ENCODE peak calls at places on chromosomes 11 and 22, in eight cellular contexts. V, B, T, S, X, H, M and R are unnamed samples.

GRCh38 chr11:73287400-73288101 is 15.4 kb downstream of the P2RY6 start:
- DNase-seq in V (no peak), B (no peak), T (no peak), S (no peak), X (no peak), H (no peak), M (no peak), R (no peak)

GRCh38 chr22:20956258-20957117 is 10.6 kb upstream of the AIFM3 start:
- DNase-seq in V (no peak), B (peak), T (no peak), S (peak), X (peak), H (peak), M (peak), R (no peak)

GRCh38 chr11:107696140-107696539 is 15.7 kb downstream of the SLN start:
- DNase-seq in V (peak), B (no peak), T (no peak), S (no peak), X (no peak), H (no peak), M (peak), R (no peak)

GRCh38 chr22:48089601-48090331 is 1327.3 kb downstream of the TBC1D22A start:
- DNase-seq in V (peak), B (peak), T (no peak), S (peak), X (no peak), H (peak), M (no peak), R (peak)

GRCh38 chr22:43600265-43600664 is 188.5 kb downstream of the MPPED1 start:
- DNase-seq in V (no peak), B (no peak), T (no peak), S (no peak), X (peak), H (peak), M (no peak), R (no peak)

GRCh38 chr11:10777806-10778205 is 26.8 kb downstream of the CTR9 start:
- DNase-seq in V (peak), B (no peak), T (no peak), S (no peak), X (no peak), H (no peak), M (peak), R (no peak)

GRCh38 chr11:20088368-20089260 is 71.7 kb downstream of the DBX1 start:
- DNase-seq in V (no peak), B (no peak), T (no peak), S (no peak), X (no peak), H (peak), M (peak), R (no peak)

GRCh38 chr11:70067591-70068341 is 10.4 kb upstream of the ANO1 start:
- DNase-seq in V (no peak), B (peak), T (no peak), S (no peak), X (peak), H (peak), M (no peak), R (no peak)

GRCh38 chr11:76686261-76687079 is 15.9 kb upstream of the LRRC32 start:
- DNase-seq in V (no peak), B (no peak), T (no peak), S (no peak), X (peak), H (peak), M (no peak), R (no peak)

GRCh38 chr11:65436412-65437032 is 13.9 kb downstream of the NEAT1 start:
- DNase-seq in V (peak), B (peak), T (peak), S (no peak), X (no peak), H (no peak), M (peak), R (no peak)

GRCh38 chr22:49930128-49930527 is 11.7 kb downstream of the CRELD2 start:
- DNase-seq in V (no peak), B (no peak), T (no peak), S (no peak), X (no peak), H (no peak), M (no peak), R (no peak)

GRCh38 chr22:49929553-49929979 is 11.1 kb downstream of the CRELD2 start:
- DNase-seq in V (peak), B (peak), T (peak), S (peak), X (peak), H (peak), M (peak), R (peak)

GRCh38 chr22:49928571-49929552 is 10.4 kb downstream of the CRELD2 start:
- DNase-seq in V (no peak), B (no peak), T (no peak), S (peak), X (no peak), H (no peak), M (no peak), R (no peak)

GRCh38 chr22:49931863-49932262 is 13.4 kb downstream of the CRELD2 start:
- DNase-seq in V (no peak), B (no peak), T (no peak), S (no peak), X (no peak), H (no peak), M (no peak), R (no peak)

DNA sequence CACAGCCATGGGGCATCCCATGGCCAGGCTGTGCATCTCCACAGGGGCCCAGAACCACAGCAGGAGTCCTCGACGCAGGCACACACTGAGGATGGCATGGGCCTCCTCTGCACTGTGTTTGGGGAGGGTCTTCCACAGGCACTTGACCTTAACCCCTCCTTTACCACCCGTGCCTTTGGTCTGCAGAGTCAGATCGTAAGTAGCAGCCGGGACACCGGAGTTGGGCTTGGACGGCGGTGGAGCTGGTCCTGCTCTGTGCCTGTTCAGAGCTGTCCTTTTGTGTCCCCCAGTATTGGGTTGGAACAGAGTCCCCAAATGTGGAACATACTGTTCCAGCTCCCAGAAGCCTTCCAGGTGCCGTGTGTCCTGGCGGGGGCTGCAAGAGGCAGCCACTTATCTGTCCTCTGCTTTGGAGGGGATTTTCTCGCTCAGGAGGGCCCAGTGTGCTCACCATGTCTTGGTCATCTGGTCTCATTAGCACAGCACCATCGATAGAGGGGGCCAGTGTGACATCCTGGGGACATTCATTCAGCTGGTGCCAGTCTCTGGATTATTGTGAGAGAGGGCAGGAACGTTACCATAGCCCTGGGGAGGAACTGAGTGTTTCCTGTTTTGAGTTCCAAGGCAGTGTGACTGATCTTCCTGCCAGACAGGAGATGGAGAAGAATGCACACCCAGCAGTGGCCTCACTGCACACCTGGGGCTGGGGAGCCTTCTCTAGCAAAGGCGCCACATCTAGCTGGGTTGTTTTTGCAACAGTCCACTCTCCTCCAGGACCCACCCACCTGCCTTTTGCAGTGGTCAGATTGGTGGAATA is 12.4 kb downstream of the CRELD2 start:
- DNase-seq in V (peak), B (peak), T (peak), S (peak), X (peak), H (peak), M (peak), R (no peak)
- TF ChIP-seq CTCF in V (peak), B (peak), T (peak), S (peak), X (peak), H (peak), M (peak), R (peak)

GRCh38 chr11:86418929-86419328 is 44.2 kb downstream of the CCDC81 start:
- DNase-seq in V (peak), B (no peak), T (no peak), S (no peak), X (no peak), H (no peak), M (peak), R (no peak)
- TF ChIP-seq CTCF in V (peak), B (no peak), T (no peak), S (no peak), X (peak), H (peak), M (peak), R (no peak)

GRCh38 chr22:37089451-37089850 is 20.1 kb downstream of the TMPRSS6 start:
- DNase-seq in V (peak), B (no peak), T (no peak), S (no peak), X (no peak), H (no peak), M (no peak), R (no peak)
- TF ChIP-seq CTCF in V (no peak), B (no peak), T (no peak), S (no peak), X (no peak), H (no peak), M (no peak), R (no peak)

GRCh38 chr11:125428486-125429173 is 67.4 kb downstream of the FEZ1 start:
- DNase-seq in V (no peak), B (no peak), T (no peak), S (no peak), X (no peak), H (peak), M (no peak), R (no peak)
- TF ChIP-seq CTCF in V (no peak), B (no peak), T (no peak), S (no peak), X (peak), H (no peak), M (no peak), R (no peak)

GRCh38 chr22:39306456-39307361 is 12.7 kb downstream of the RPL3 start:
- DNase-seq in V (no peak), B (no peak), T (peak), S (no peak), X (peak), H (peak), M (no peak), R (peak)

GRCh38 chr22:39309881-39310714 is 9.3 kb downstream of the RPL3 start:
- DNase-seq in V (peak), B (no peak), T (no peak), S (no peak), X (no peak), H (no peak), M (peak), R (no peak)

GRCh38 chr22:39311592-39312400 is 7.6 kb downstream of the RPL3 start:
- DNase-seq in V (no peak), B (no peak), T (no peak), S (no peak), X (peak), H (peak), M (no peak), R (no peak)

GRCh38 chr22:39308614-39309363 is 10.6 kb downstream of the RPL3 start:
- DNase-seq in V (peak), B (no peak), T (peak), S (no peak), X (peak), H (peak), M (peak), R (no peak)

DNA sequence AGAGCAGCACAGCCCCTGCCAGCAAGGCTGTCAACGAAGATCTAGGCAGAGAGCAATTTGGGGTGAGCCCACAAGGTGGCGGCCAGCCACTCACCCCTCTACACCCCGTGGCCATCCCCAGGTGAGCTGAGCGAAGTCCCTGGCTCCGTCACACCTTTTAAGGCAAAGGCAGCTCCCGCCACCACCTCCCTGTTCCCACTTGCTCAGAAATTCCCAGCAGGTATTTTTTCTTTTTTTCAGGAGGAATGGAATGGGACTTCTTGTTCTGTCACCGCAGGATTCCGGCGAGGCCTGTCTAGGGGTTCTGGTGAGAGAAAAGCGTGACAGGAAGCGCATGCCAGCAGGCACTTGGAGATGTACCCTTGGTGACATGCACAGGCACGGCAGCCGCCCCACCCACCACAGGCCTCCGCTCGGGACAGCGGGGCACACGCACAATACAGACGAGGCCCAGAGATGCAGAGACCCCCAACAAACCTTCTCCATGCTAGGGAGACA is 10.0 kb downstream of the RPL3 start:
- DNase-seq in V (no peak), B (no peak), T (no peak), S (no peak), X (peak), H (peak), M (no peak), R (no peak)
- TF ChIP-seq CTCF in V (peak), B (no peak), T (no peak), S (no peak), X (peak), H (peak), M (peak), R (no peak)

GRCh38 chr22:36874731-36875130 is 13.9 kb downstream of the NCF4 start:
- DNase-seq in V (no peak), B (no peak), T (no peak), S (no peak), X (no peak), H (no peak), M (no peak), R (no peak)

GRCh38 chr22:36872084-36872483 is 11.3 kb downstream of the NCF4 start:
- DNase-seq in V (no peak), B (no peak), T (no peak), S (no peak), X (no peak), H (no peak), M (no peak), R (no peak)

GRCh38 chr22:36874309-36874696 is 13.5 kb downstream of the NCF4 start:
- DNase-seq in V (peak), B (no peak), T (no peak), S (no peak), X (no peak), H (no peak), M (no peak), R (no peak)

GRCh38 chr22:36872866-36873498 is 12.2 kb downstream of the NCF4 start:
- DNase-seq in V (no peak), B (no peak), T (no peak), S (no peak), X (no peak), H (no peak), M (no peak), R (no peak)

GRCh38 chr22:36873614-36874308 is 13.0 kb downstream of the NCF4 start:
- DNase-seq in V (peak), B (no peak), T (peak), S (no peak), X (peak), H (peak), M (peak), R (no peak)
- TF ChIP-seq CTCF in V (peak), B (peak), T (peak), S (no peak), X (peak), H (peak), M (peak), R (peak)